ENCODE peak calls at places on chromosomes 12 and 14, in six cellular contexts. F is H1, Y is SK-N-SH, Z is HepG2, N is GM12878, E is K562. D is an unnamed sample.

GRCh38 chr12:106551410-106551809 is 31.4 kb upstream of the RFX4 start:
- DNase-seq in F (no peak), E (peak; percentile 59), Y (no peak), N (no peak), Z (peak; percentile 32), D (no peak)

GRCh38 chr14:92680781-92681650 is 67.4 kb downstream of the LGMN start:
- DNase-seq in Z (peak; percentile 40), F (peak; percentile 83), Y (peak; percentile 79), N (no peak), E (peak; percentile 58), D (peak; percentile 76)

GRCh38 chr14:54040851-54041250 is 84.2 kb upstream of the BMP4 start:
- DNase-seq in F (no peak), E (no peak), Y (no peak), Z (no peak), N (no peak), D (no peak)

GRCh38 chr12:124551268-124552144 is 15.9 kb downstream of the NCOR2 start:
- DNase-seq in F (no peak), Z (no peak), N (no peak), E (peak; percentile 79), Y (peak; percentile 47), D (no peak)

GRCh38 chr12:7112041-7112440 is 3.0 kb upstream of the C1RL start:
- DNase-seq in Y (no peak), E (no peak), F (no peak), Z (no peak), N (no peak), D (no peak)

GRCh38 chr12:116207274-116207673 is 70.2 kb downstream of the MED13L start:
- DNase-seq in F (no peak), E (no peak), Y (no peak), Z (no peak), N (no peak), D (no peak)

GRCh38 chr12:104643921-104644669 is 187.3 kb downstream of the CHST11 start:
- DNase-seq in N (peak; percentile 43), F (no peak), E (no peak), Z (no peak), Y (peak; percentile 33), D (no peak)

GRCh38 chr14:35032562-35032961 is 13.5 kb upstream of the FAM177A1 start:
- DNase-seq in N (no peak), Z (no peak), F (no peak), Y (no peak), E (no peak), D (no peak)

GRCh38 chr12:27901959-27902358 is 70.6 kb downstream of the PTHLH start:
- DNase-seq in Y (no peak), F (no peak), N (no peak), Z (no peak), E (no peak), D (no peak)

GRCh38 chr12:82019533-82019932 is 260.4 kb upstream of the PPFIA2 start:
- DNase-seq in Y (no peak), N (no peak), F (no peak), E (no peak), Z (no peak), D (no peak)

GRCh38 chr12:484096-484495 is 24.4 kb downstream of the B4GALNT3 start:
- DNase-seq in E (no peak), F (no peak), N (no peak), Z (no peak), Y (no peak), D (no peak)
- TF ChIP-seq CHD2 in E (no peak), F (no peak), N (no peak), Z (no peak), Y (no peak), D (no peak)

GRCh38 chr14:61563880-61564622 is 131.3 kb upstream of the HIF1A start:
- DNase-seq in Z (no peak), F (no peak), Y (peak; percentile 45), N (no peak), E (no peak), D (no peak)
- H3K27ac ChIP-seq in Z (peak overlapping the region; percentile 19), F (no peak overlapping the region), Y (peak overlapping the region; percentile 97), N (no peak overlapping the region), E (peak overlapping the region; percentile 81), D (peak overlapping the region; percentile 96)

GRCh38 chr14:55705651-55706340 is 125.8 kb downstream of the KTN1 start:
- DNase-seq in Z (peak; percentile 6), F (no peak), Y (no peak), N (no peak), E (no peak), D (peak; percentile 28)
- TF ChIP-seq CHD2 in Z (no peak), F (no peak), Y (no peak), N (no peak), E (no peak), D (no peak)

DNA sequence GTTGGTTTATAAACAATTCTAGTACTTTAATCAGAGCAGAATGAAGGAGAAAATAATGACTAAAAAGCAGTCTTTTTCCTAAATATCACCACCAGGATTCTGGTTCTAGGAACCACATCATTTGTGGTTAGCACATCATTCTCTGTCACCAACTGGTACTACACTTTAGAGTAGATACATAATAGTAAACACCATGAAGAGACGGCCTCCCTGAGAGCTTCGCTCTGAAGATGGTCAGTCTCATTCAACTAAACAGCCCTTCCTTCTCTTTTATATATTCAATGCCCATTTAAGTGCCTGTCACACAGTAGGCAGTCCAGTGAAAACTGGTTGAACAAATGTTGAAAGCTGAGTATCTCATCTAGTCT is 10.9 kb downstream of the SLC38A2 start:
- DNase-seq in F (no peak), Y (no peak), N (no peak), Z (no peak), E (no peak), D (no peak)
- H3K27ac ChIP-seq in F (no peak overlapping the region), Y (peak overlapping the region; percentile 94), N (no peak overlapping the region), Z (no peak overlapping the region), E (no peak overlapping the region), D (no peak overlapping the region)